ENCODE peak calls at places on chromosomes 2 and 18, in four cellular contexts. T is NCI-H2171, F is pons, X is NCI-H82. U is an unnamed sample.

GRCh38 chr2:37688771-37689468 is 17.5 kb upstream of the CDC42EP3 start:
- DNase-seq in T (no peak), F (no peak), X (no peak), U (no peak)

GRCh38 chr2:164126960-164127359 is 391.2 kb upstream of the FIGN start:
- DNase-seq in T (no peak), F (no peak), X (no peak), U (peak)

GRCh38 chr2:75528221-75528977 is 32.3 kb downstream of the EVA1A start:
- DNase-seq in T (no peak), F (no peak), X (no peak), U (no peak)

GRCh38 chr18:45851196-45851925 is 25.9 kb downstream of the SIGLEC15 start:
- DNase-seq in T (no peak), F (no peak), X (no peak), U (no peak)

GRCh38 chr2:64327129-64327509 is 126.8 kb upstream of the LGALSL start:
- DNase-seq in T (no peak), F (no peak), X (no peak), U (no peak)

GRCh38 chr2:227632827-227633226 is 15.5 kb downstream of the SCYGR4 start:
- DNase-seq in T (no peak), F (no peak), X (no peak), U (no peak)

GRCh38 chr2:69082430-69082997 is 69.5 kb downstream of the ANTXR1 start:
- DNase-seq in T (no peak), F (peak), X (peak), U (peak)

GRCh38 chr18:54069729-54070128 is 154.7 kb downstream of the MBD2 start:
- DNase-seq in T (no peak), F (no peak), X (no peak), U (no peak)

GRCh38 chr2:81647715-81648114 is 1343.2 kb upstream of the LRRTM1 start:
- DNase-seq in T (no peak), F (no peak), X (no peak), U (no peak)

GRCh38 chr2:29072971-29073725 is 1.2 kb downstream of the PCARE start:
- DNase-seq in T (no peak), F (no peak), X (peak), U (no peak)

GRCh38 chr2:167506395-167506794 is 618.1 kb downstream of the XIRP2 start:
- DNase-seq in T (no peak), F (no peak), X (no peak), U (no peak)